ENCODE peak calls at places on chromosomes 16 and 17, in five cellular contexts. P is AG09309; A is CD8-positive, alpha-beta T cell; E is upper lobe of right lung; S is lower leg skin. T is an unnamed sample.

GRCh38 chr17:17353625-17354484 is 50.7 kb downstream of the NT5M start:
- DNase-seq in S (no peak), P (no peak), E (peak), A (no peak), T (no peak)

GRCh38 chr17:29590261-29590978 is 972 bp upstream of the GIT1 start:
- DNase-seq in E (peak), P (no peak), S (peak), A (no peak), T (no peak)

GRCh38 chr17:49114703-49115102 is 17.9 kb upstream of the B4GALNT2 start:
- DNase-seq in P (no peak), A (no peak), E (no peak), S (no peak), T (no peak)

GRCh38 chr16:86566966-86567700 is 504 bp downstream of the FOXC2 start:
- DNase-seq in A (no peak), S (no peak), P (no peak), E (no peak), T (peak)

GRCh38 chr16:69037373-69038160 is 67.9 kb upstream of the HAS3 start:
- DNase-seq in P (no peak), A (no peak), E (no peak), S (no peak), T (no peak)

GRCh38 chr17:76384987-76385891 is 830 bp downstream of the SPHK1 start:
- DNase-seq in S (no peak), E (peak), A (no peak), P (no peak), T (peak)

GRCh38 chr17:68295086-68295485 is 3.8 kb downstream of the ARSG start:
- DNase-seq in S (no peak), A (no peak), E (no peak), P (no peak), T (no peak)

GRCh38 chr16:16915771-16916170 is 536.8 kb downstream of the NPIPA7 start:
- DNase-seq in P (no peak), E (no peak), S (no peak), A (no peak), T (no peak)

GRCh38 chr17:67635688-67636087 is 82.0 kb upstream of the NOL11 start:
- DNase-seq in P (no peak), A (no peak), S (no peak), E (no peak), T (no peak)

GRCh38 chr17:67238976-67239375 is 6.0 kb downstream of the HELZ start:
- DNase-seq in A (no peak), S (no peak), E (no peak), P (no peak), T (no peak)

GRCh38 chr16:10938321-10938720 is 3.9 kb downstream of the DEXI start:
- DNase-seq in E (peak), A (no peak), P (no peak), S (no peak), T (no peak)

GRCh38 chr17:51351890-51352289 is 91.5 kb downstream of the UTP18 start:
- DNase-seq in P (peak), S (no peak), E (no peak), A (no peak), T (no peak)

GRCh38 chr16:14015948-14016347 is 55.2 kb upstream of the MRTFB start:
- DNase-seq in A (no peak), P (peak), S (peak), E (no peak), T (no peak)
- TF ChIP-seq CTCF in A (no peak), P (no peak), S (no peak), E (peak), T (no peak)

GRCh38 chr17:13572581-13572980 is 29.1 kb downstream of the HS3ST3A1 start:
- DNase-seq in A (no peak), P (no peak), S (no peak), E (no peak), T (no peak)

GRCh38 chr17:13581925-13582324 is 19.8 kb downstream of the HS3ST3A1 start:
- DNase-seq in P (no peak), S (no peak), E (no peak), A (no peak), T (no peak)

GRCh38 chr17:13575922-13576419 is 25.8 kb downstream of the HS3ST3A1 start:
- DNase-seq in P (no peak), S (no peak), E (no peak), A (no peak), T (no peak)

GRCh38 chr17:13575466-13575865 is 26.3 kb downstream of the HS3ST3A1 start:
- DNase-seq in A (no peak), E (no peak), S (no peak), P (no peak), T (no peak)

GRCh38 chr17:13576661-13577526 is 24.8 kb downstream of the HS3ST3A1 start:
- DNase-seq in E (no peak), A (no peak), P (no peak), S (no peak), T (no peak)
- TF ChIP-seq CTCF in E (no peak), A (no peak), P (peak), S (no peak), T (no peak)

GRCh38 chr16:85395207-85395912 is 217.8 kb upstream of the GSE1 start:
- DNase-seq in A (no peak), P (peak), E (peak), S (no peak), T (no peak)
- TF ChIP-seq CTCF in A (no peak), P (no peak), E (no peak), S (no peak), T (no peak)

GRCh38 chr17:61248399-61248798 is 151.2 kb upstream of the TBX2 start:
- DNase-seq in A (no peak), E (no peak), P (no peak), S (no peak), T (no peak)

GRCh38 chr17:61245706-61246135 is 153.9 kb upstream of the TBX2 start:
- DNase-seq in A (no peak), P (no peak), E (no peak), S (no peak), T (no peak)

GRCh38 chr17:61250335-61250890 is 149.2 kb upstream of the TBX2 start:
- DNase-seq in S (no peak), P (no peak), A (no peak), E (no peak), T (no peak)

GRCh38 chr17:61249649-61250301 is 149.9 kb upstream of the TBX2 start:
- DNase-seq in P (no peak), S (no peak), A (no peak), E (no peak), T (no peak)

DNA sequence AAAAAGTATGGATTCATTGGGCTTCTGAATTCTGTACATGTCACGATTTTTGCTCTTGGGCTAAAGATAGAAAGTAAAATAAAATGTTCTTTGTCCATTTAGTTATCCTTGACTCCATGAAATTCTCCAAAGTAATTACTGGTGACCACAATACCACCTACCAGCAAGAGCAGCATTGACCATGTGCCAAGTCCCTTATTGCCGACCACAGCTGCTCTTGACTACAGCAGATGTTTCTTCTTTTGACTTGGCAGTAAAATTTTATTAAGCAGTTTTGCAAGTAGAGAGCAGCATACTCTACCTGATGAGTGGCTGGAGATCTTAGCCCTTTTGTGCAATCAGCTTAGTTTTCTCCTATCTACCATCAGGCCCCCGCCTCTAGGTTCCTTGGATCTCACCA is 152.2 kb upstream of the TBX2 start:
- DNase-seq in E (no peak), A (no peak), S (no peak), P (peak), T (no peak)
- TF ChIP-seq CTCF in E (no peak), A (no peak), S (no peak), P (no peak), T (no peak)

GRCh38 chr16:71896688-71897368 is 1.5 kb downstream of the IST1 start:
- DNase-seq in E (no peak), S (no peak), P (no peak), A (no peak), T (no peak)

GRCh38 chr16:71895679-71896385 is 501 bp downstream of the IST1 start:
- DNase-seq in P (no peak), E (peak), A (no peak), S (peak), T (peak)

GRCh38 chr16:71894921-71895678 is at the start of gene IST1:
- DNase-seq in P (peak), S (peak), A (peak), E (peak), T (peak)

GRCh38 chr16:71893888-71894228 is 1.5 kb upstream of the IST1 start:
- DNase-seq in S (no peak), A (no peak), P (no peak), E (no peak), T (no peak)

DNA sequence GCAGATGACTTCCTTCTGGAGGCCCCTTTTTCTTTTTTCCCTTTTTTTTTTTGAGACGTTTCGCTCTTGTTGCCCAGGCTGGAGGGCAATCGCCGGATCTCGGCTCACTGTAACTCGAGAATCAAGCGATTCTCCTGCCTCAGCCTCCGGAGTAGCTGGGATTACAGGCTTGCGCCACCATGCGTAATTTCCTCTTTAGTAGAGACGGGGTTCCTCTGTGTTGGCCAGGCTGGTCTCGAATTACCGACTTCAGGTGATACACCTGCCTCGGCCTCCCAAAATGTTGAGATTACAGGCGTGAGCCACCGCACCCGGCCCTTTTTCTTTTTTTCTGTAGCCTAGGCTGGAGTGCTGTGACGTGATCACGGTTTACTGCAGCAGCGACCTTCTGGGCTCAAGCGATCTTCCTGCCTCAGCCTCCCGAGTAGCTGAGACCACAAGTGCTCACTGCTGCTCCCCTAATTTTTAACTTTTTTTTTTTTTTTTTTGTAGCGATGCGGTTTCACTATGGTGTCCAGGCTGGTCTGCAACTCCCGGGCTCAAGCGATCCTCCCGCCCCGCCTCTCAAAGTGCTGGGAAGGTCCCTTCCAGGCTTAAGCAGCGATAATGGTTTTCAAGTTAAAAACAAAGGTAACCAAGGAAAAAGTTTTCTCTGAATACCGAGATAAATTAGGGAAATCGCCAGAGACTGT is 956 bp upstream of the IST1 start:
- DNase-seq in P (no peak), E (peak), A (peak), S (peak), T (peak)
- TF ChIP-seq CTCF in P (no peak), E (no peak), A (no peak), S (no peak), T (no peak)

T was measured in endothelial cell.